ENCODE peak calls at places on chromosomes 13 and 19, in six cellular contexts. One of them, this sample, is unnamed. For H3K4me1, the result is how much of the 10 kb centered on the place peaks cover.

GRCh38 chr19:10510301-10510802 is 6.9 kb downstream of the S1PR5 start:
- DNase-seq in sigmoid colon: no peak
- DNase-seq in GM12878: no peak
- DNase-seq in transverse colon: peak
- DNase-seq in ovary: no peak
- DNase-seq in tibial nerve: no peak
- DNase-seq in this sample: no peak

GRCh38 chr19:39557791-39558622 is 18.0 kb upstream of the EID2 start:
- DNase-seq in GM12878: peak
- DNase-seq in tibial nerve: no peak
- DNase-seq in sigmoid colon: no peak
- DNase-seq in ovary: no peak
- DNase-seq in transverse colon: no peak
- DNase-seq in this sample: no peak

GRCh38 chr19:4737955-4738580 is 14.4 kb upstream of the DPP9 start:
- DNase-seq in transverse colon: no peak
- DNase-seq in ovary: no peak
- DNase-seq in GM12878: no peak
- DNase-seq in sigmoid colon: no peak
- DNase-seq in tibial nerve: no peak
- DNase-seq in this sample: no peak

GRCh38 chr19:3336680-3337523 is 29.5 kb upstream of the NFIC start:
- DNase-seq in sigmoid colon: peak
- DNase-seq in GM12878: no peak
- DNase-seq in transverse colon: peak
- DNase-seq in ovary: peak
- DNase-seq in tibial nerve: peak
- DNase-seq in this sample: peak

GRCh38 chr19:6060600-6061391 is 49.5 kb downstream of the RFX2 start:
- DNase-seq in ovary: peak
- DNase-seq in sigmoid colon: no peak
- DNase-seq in GM12878: no peak
- DNase-seq in tibial nerve: no peak
- DNase-seq in transverse colon: no peak
- DNase-seq in this sample: no peak

GRCh38 chr19:47693489-47693888 is 19.7 kb upstream of the EHD2 start:
- DNase-seq in sigmoid colon: no peak
- DNase-seq in transverse colon: no peak
- DNase-seq in GM12878: no peak
- DNase-seq in tibial nerve: no peak
- DNase-seq in ovary: no peak
- DNase-seq in this sample: no peak

GRCh38 chr19:54464044-54464623 is 556 bp upstream of the LENG9 start:
- DNase-seq in tibial nerve: peak
- DNase-seq in sigmoid colon: peak
- DNase-seq in ovary: peak
- DNase-seq in transverse colon: peak
- DNase-seq in GM12878: peak
- DNase-seq in this sample: peak

GRCh38 chr19:3479819-3480215 is 508 bp downstream of the SMIM24 start:
- DNase-seq in GM12878: no peak
- DNase-seq in transverse colon: no peak
- DNase-seq in sigmoid colon: no peak
- DNase-seq in tibial nerve: no peak
- DNase-seq in ovary: no peak
- DNase-seq in this sample: no peak

GRCh38 chr19:9075064-9075964 is 11.5 kb upstream of the OR1M1 start:
- DNase-seq in sigmoid colon: peak
- DNase-seq in ovary: peak
- DNase-seq in tibial nerve: peak
- DNase-seq in transverse colon: peak
- DNase-seq in GM12878: no peak
- DNase-seq in this sample: no peak

GRCh38 chr13:19960673-19961015 is 2.1 kb downstream of the ZMYM2 start:
- DNase-seq in tibial nerve: no peak
- DNase-seq in GM12878: no peak
- DNase-seq in ovary: no peak
- DNase-seq in transverse colon: no peak
- DNase-seq in sigmoid colon: no peak
- DNase-seq in this sample: no peak

GRCh38 chr19:3034845-3035541 is 5.9 kb upstream of the TLE2 start:
- DNase-seq in GM12878: peak
- DNase-seq in transverse colon: peak
- DNase-seq in sigmoid colon: peak
- DNase-seq in tibial nerve: no peak
- DNase-seq in ovary: no peak
- DNase-seq in this sample: no peak

GRCh38 chr19:7522072-7522922 is at the start of gene MCOLN1:
- DNase-seq in GM12878: peak
- DNase-seq in ovary: peak
- DNase-seq in transverse colon: peak
- DNase-seq in tibial nerve: peak
- DNase-seq in sigmoid colon: peak
- DNase-seq in this sample: peak

GRCh38 chr19:12745166-12745897 is 6.3 kb upstream of the BEST2 start:
- DNase-seq in tibial nerve: no peak
- DNase-seq in ovary: no peak
- DNase-seq in transverse colon: no peak
- DNase-seq in GM12878: no peak
- DNase-seq in sigmoid colon: no peak
- DNase-seq in this sample: no peak

GRCh38 chr19:48627865-48628314 is 8.6 kb downstream of the SPHK2 start:
- DNase-seq in transverse colon: no peak
- DNase-seq in GM12878: no peak
- DNase-seq in ovary: peak
- DNase-seq in sigmoid colon: peak
- DNase-seq in tibial nerve: no peak
- DNase-seq in this sample: no peak

GRCh38 chr13:70623260-70623659 is 515.0 kb upstream of the KLHL1 start:
- DNase-seq in sigmoid colon: no peak
- DNase-seq in transverse colon: no peak
- DNase-seq in ovary: no peak
- DNase-seq in GM12878: no peak
- DNase-seq in tibial nerve: no peak
- DNase-seq in this sample: no peak

GRCh38 chr13:31951215-31951678 is 80.3 kb upstream of the FRY start:
- DNase-seq in transverse colon: peak
- DNase-seq in tibial nerve: peak
- DNase-seq in ovary: no peak
- DNase-seq in sigmoid colon: peak
- DNase-seq in GM12878: peak
- DNase-seq in this sample: no peak

GRCh38 chr19:8461891-8462290 is 17.1 kb downstream of the HNRNPM start:
- DNase-seq in transverse colon: no peak
- DNase-seq in GM12878: no peak
- DNase-seq in ovary: no peak
- DNase-seq in sigmoid colon: no peak
- DNase-seq in tibial nerve: no peak
- DNase-seq in this sample: no peak

GRCh38 chr19:41014643-41015042 is 23.6 kb downstream of the CYP2B6 start:
- DNase-seq in ovary: no peak
- DNase-seq in sigmoid colon: no peak
- DNase-seq in tibial nerve: no peak
- DNase-seq in GM12878: no peak
- DNase-seq in transverse colon: no peak
- DNase-seq in this sample: no peak

GRCh38 chr19:39415111-39416046 is 2.9 kb downstream of the PLEKHG2 start:
- DNase-seq in GM12878: no peak
- DNase-seq in transverse colon: no peak
- DNase-seq in tibial nerve: no peak
- DNase-seq in ovary: peak
- DNase-seq in sigmoid colon: peak
- DNase-seq in this sample: no peak

GRCh38 chr13:48160879-48161278 is 66.0 kb upstream of the MED4 start:
- DNase-seq in tibial nerve: peak
- DNase-seq in ovary: no peak
- DNase-seq in sigmoid colon: no peak
- DNase-seq in transverse colon: no peak
- DNase-seq in GM12878: no peak
- DNase-seq in this sample: no peak

GRCh38 chr13:100540621-100541020 is 48.0 kb downstream of the GGACT start:
- DNase-seq in ovary: no peak
- DNase-seq in GM12878: no peak
- DNase-seq in transverse colon: no peak
- DNase-seq in sigmoid colon: peak
- DNase-seq in tibial nerve: no peak
- DNase-seq in this sample: no peak

GRCh38 chr19:3642987-3643386 is 16.4 kb upstream of the CACTIN start:
- DNase-seq in transverse colon: no peak
- DNase-seq in ovary: no peak
- DNase-seq in sigmoid colon: no peak
- DNase-seq in tibial nerve: no peak
- DNase-seq in GM12878: no peak
- DNase-seq in this sample: no peak

GRCh38 chr19:648904-649733 is 9.4 kb downstream of the FGF22 start:
- DNase-seq in GM12878: no peak
- DNase-seq in transverse colon: no peak
- DNase-seq in ovary: no peak
- DNase-seq in tibial nerve: no peak
- DNase-seq in sigmoid colon: no peak
- DNase-seq in this sample: no peak

GRCh38 chr19:10223488-10224213 is 7.5 kb downstream of the S1PR2 start:
- DNase-seq in sigmoid colon: no peak
- DNase-seq in GM12878: no peak
- DNase-seq in ovary: no peak
- DNase-seq in transverse colon: no peak
- DNase-seq in tibial nerve: no peak
- DNase-seq in this sample: no peak

GRCh38 chr19:2550431-2551171 is 74.7 kb downstream of the GADD45B start:
- DNase-seq in transverse colon: no peak
- DNase-seq in tibial nerve: no peak
- DNase-seq in sigmoid colon: peak
- DNase-seq in GM12878: no peak
- DNase-seq in ovary: no peak
- DNase-seq in this sample: no peak

GRCh38 chr13:109727251-109727650 is 59.1 kb downstream of the IRS2 start:
- DNase-seq in GM12878: no peak
- DNase-seq in ovary: no peak
- DNase-seq in tibial nerve: no peak
- DNase-seq in sigmoid colon: no peak
- DNase-seq in transverse colon: no peak
- DNase-seq in this sample: no peak
- H3K4me1 ChIP-seq in GM12878: under half
- H3K4me1 ChIP-seq in ovary: under half
- H3K4me1 ChIP-seq in tibial nerve: under half
- H3K4me1 ChIP-seq in sigmoid colon: under half
- H3K4me1 ChIP-seq in transverse colon: under half
- H3K4me1 ChIP-seq in this sample: under half

GRCh38 chr13:91482427-91482826 is 84.0 kb downstream of the GPC5 start:
- DNase-seq in tibial nerve: no peak
- DNase-seq in transverse colon: no peak
- DNase-seq in ovary: no peak
- DNase-seq in GM12878: no peak
- DNase-seq in sigmoid colon: no peak
- DNase-seq in this sample: no peak
- TF ChIP-seq EP300 in tibial nerve: no peak
- TF ChIP-seq EP300 in transverse colon: no peak
- TF ChIP-seq EP300 in ovary: no peak
- TF ChIP-seq EP300 in GM12878: no peak
- TF ChIP-seq EP300 in sigmoid colon: no peak
- TF ChIP-seq EP300 in this sample: no peak

GRCh38 chr13:99509477-99509876 is 8.2 kb downstream of the TM9SF2 start:
- DNase-seq in sigmoid colon: no peak
- DNase-seq in transverse colon: no peak
- DNase-seq in tibial nerve: no peak
- DNase-seq in GM12878: no peak
- DNase-seq in ovary: no peak
- DNase-seq in this sample: no peak

GRCh38 chr13:99505814-99506269 is 4.6 kb downstream of the TM9SF2 start:
- DNase-seq in ovary: no peak
- DNase-seq in tibial nerve: no peak
- DNase-seq in GM12878: no peak
- DNase-seq in transverse colon: no peak
- DNase-seq in sigmoid colon: no peak
- DNase-seq in this sample: no peak

GRCh38 chr13:99507054-99507453 is 5.8 kb downstream of the TM9SF2 start:
- DNase-seq in tibial nerve: no peak
- DNase-seq in sigmoid colon: no peak
- DNase-seq in ovary: no peak
- DNase-seq in GM12878: no peak
- DNase-seq in transverse colon: no peak
- DNase-seq in this sample: no peak

GRCh38 chr13:99501952-99502310 is 659 bp downstream of the TM9SF2 start:
- DNase-seq in sigmoid colon: no peak
- DNase-seq in transverse colon: peak
- DNase-seq in tibial nerve: no peak
- DNase-seq in GM12878: no peak
- DNase-seq in ovary: peak
- DNase-seq in this sample: peak

DNA sequence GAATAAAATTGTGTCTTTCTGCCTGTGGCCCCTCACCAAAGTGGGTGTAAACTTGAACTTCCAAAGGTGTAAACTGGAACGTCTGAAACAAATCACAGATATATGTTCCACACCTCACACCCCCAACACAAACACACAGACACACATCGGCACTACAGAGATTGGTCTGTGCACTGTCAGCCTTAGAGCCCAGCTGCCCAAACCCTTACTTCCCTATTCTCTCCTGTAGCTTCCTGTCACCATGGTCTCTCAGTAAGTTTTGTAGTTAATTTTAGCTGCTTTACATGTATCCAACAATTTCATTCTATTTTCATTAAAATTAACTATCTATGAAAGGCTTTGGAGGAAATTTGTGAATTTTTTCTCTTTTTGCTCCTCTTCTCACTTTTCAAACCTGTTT is 5.4 kb downstream of the TM9SF2 start:
- DNase-seq in tibial nerve: no peak
- DNase-seq in sigmoid colon: no peak
- DNase-seq in GM12878: no peak
- DNase-seq in transverse colon: no peak
- DNase-seq in ovary: no peak
- DNase-seq in this sample: no peak
- H3K4me3 ChIP-seq in tibial nerve: no peak
- H3K4me3 ChIP-seq in sigmoid colon: no peak
- H3K4me3 ChIP-seq in GM12878: peak
- H3K4me3 ChIP-seq in transverse colon: no peak
- H3K4me3 ChIP-seq in ovary: no peak
- H3K4me3 ChIP-seq in this sample: no peak

GRCh38 chr19:16327131-16327450 is 2.5 kb downstream of the KLF2 start:
- DNase-seq in tibial nerve: no peak
- DNase-seq in transverse colon: no peak
- DNase-seq in ovary: no peak
- DNase-seq in sigmoid colon: no peak
- DNase-seq in GM12878: no peak
- DNase-seq in this sample: no peak

GRCh38 chr19:16326401-16327130 is 1.9 kb downstream of the KLF2 start:
- DNase-seq in sigmoid colon: no peak
- DNase-seq in tibial nerve: no peak
- DNase-seq in GM12878: no peak
- DNase-seq in ovary: peak
- DNase-seq in transverse colon: peak
- DNase-seq in this sample: no peak

GRCh38 chr19:16327501-16327900 is 2.9 kb downstream of the KLF2 start:
- DNase-seq in transverse colon: peak
- DNase-seq in sigmoid colon: no peak
- DNase-seq in ovary: no peak
- DNase-seq in tibial nerve: no peak
- DNase-seq in GM12878: no peak
- DNase-seq in this sample: no peak

GRCh38 chr19:16328824-16329482 is 4.3 kb downstream of the KLF2 start:
- DNase-seq in ovary: peak
- DNase-seq in tibial nerve: no peak
- DNase-seq in GM12878: no peak
- DNase-seq in sigmoid colon: no peak
- DNase-seq in transverse colon: no peak
- DNase-seq in this sample: peak

GRCh38 chr19:16327911-16328823 is 3.5 kb downstream of the KLF2 start:
- DNase-seq in tibial nerve: peak
- DNase-seq in sigmoid colon: peak
- DNase-seq in transverse colon: peak
- DNase-seq in ovary: peak
- DNase-seq in GM12878: no peak
- DNase-seq in this sample: peak
- H3K4me1 ChIP-seq in tibial nerve: half or more
- H3K4me1 ChIP-seq in sigmoid colon: under half
- H3K4me1 ChIP-seq in transverse colon: under half
- H3K4me1 ChIP-seq in ovary: under half
- H3K4me1 ChIP-seq in GM12878: under half
- H3K4me1 ChIP-seq in this sample: under half

This sample was measured in suprapubic skin.